ENCODE peak calls at places on chromosomes 12 and 14, in eight cellular contexts. R, O, V, I, A, J, H and D are unnamed samples. For H3K4me1, the result is how much of the 10 kb centered on the place peaks cover.

GRCh38 chr14:91229743-91230200 is 14.7 kb downstream of the GPR68 start:
- DNase-seq in J (no peak), H (peak), I (no peak), O (no peak), R (no peak), V (no peak), A (peak), D (no peak)

GRCh38 chr12:26317942-26318565 is 122.7 kb downstream of the SSPN start:
- DNase-seq in J (no peak), I (peak), A (no peak), H (peak), R (no peak), O (no peak), V (no peak), D (no peak)

GRCh38 chr14:30553311-30553989 is 5.5 kb upstream of the G2E3 start:
- DNase-seq in J (no peak), R (no peak), V (no peak), O (no peak), I (no peak), H (peak), A (no peak), D (no peak)

GRCh38 chr14:105010106-105010505 is 10.8 kb downstream of the CDCA4 start:
- DNase-seq in J (no peak), A (no peak), R (no peak), H (no peak), O (no peak), V (no peak), I (no peak), D (no peak)

GRCh38 chr12:127381043-127381668 is 885.8 kb upstream of the TMEM132C start:
- DNase-seq in I (no peak), H (peak), R (no peak), O (no peak), V (no peak), J (peak), A (peak), D (no peak)

GRCh38 chr14:53924754-53925153 is 31.9 kb downstream of the BMP4 start:
- DNase-seq in V (no peak), I (peak), A (no peak), H (peak), J (no peak), O (no peak), R (no peak), D (no peak)

GRCh38 chr14:51547260-51547659 is 104.5 kb upstream of the FRMD6 start:
- DNase-seq in I (peak), J (peak), V (peak), R (peak), H (peak), O (no peak), A (no peak), D (no peak)

GRCh38 chr14:67372833-67373232 is 12.7 kb downstream of the EIF2S1 start:
- DNase-seq in I (no peak), V (no peak), H (no peak), A (no peak), R (no peak), O (no peak), J (no peak), D (no peak)

GRCh38 chr12:6953417-6954315 is 2.5 kb downstream of the PTPN6 start:
- DNase-seq in J (no peak), H (no peak), V (peak), O (peak), R (peak), I (no peak), A (peak), D (peak)

GRCh38 chr14:38808734-38809455 is 294.1 kb downstream of the SEC23A start:
- DNase-seq in J (no peak), A (no peak), H (peak), V (no peak), R (no peak), I (no peak), O (no peak), D (no peak)

GRCh38 chr14:94111276-94112095 is 950 bp downstream of the IFI27 start:
- DNase-seq in H (no peak), R (peak), A (peak), I (no peak), J (no peak), V (no peak), O (no peak), D (no peak)

GRCh38 chr12:107992870-107993451 is 136.1 kb upstream of the WSCD2 start:
- DNase-seq in R (no peak), V (no peak), J (peak), I (peak), H (peak), O (no peak), A (no peak), D (no peak)

GRCh38 chr14:22646570-22647254 is 2.6 kb upstream of the OR6J1 start:
- DNase-seq in I (no peak), J (no peak), A (no peak), V (no peak), R (no peak), H (peak), O (no peak), D (no peak)

GRCh38 chr12:132176358-132176919 is 32.2 kb downstream of the NOC4L start:
- DNase-seq in A (no peak), V (no peak), R (peak), I (no peak), H (no peak), J (no peak), O (no peak), D (peak)

GRCh38 chr14:75022655-75023054 is 19.9 kb downstream of the EIF2B2 start:
- DNase-seq in A (no peak), O (no peak), R (peak), V (no peak), I (no peak), J (peak), H (no peak), D (peak)

DNA sequence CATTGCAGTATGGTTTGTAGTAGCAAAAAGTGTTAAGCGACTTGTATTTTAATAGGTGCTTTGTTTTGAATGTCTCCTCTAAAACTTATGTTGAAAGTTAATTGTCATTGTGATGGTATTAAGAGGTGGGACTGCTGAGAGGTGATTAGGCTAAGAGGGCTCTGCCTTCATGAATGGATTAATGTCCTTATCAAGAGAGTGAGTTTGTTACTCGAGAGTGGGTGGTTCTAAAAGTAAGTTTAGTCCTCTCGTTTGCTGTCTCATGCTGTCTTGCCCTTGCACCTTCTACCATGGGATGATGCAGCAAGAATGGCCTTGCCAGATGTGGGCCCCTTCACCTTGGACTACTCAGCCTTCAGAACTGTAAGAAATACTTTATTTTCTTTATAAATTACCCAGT is 17.4 kb downstream of the ZDHHC17 start:
- DNase-seq in V (no peak), H (no peak), J (no peak), O (no peak), I (no peak), A (no peak), R (no peak), D (no peak)
- H3K4me1 ChIP-seq in V (under half), H (under half), J (under half), O (under half), I (under half), A (under half), R (under half), D (half or more)

GRCh38 chr12:47079365-47079893 is at the start of gene PCED1B:
- DNase-seq in O (peak), R (peak), H (peak), I (no peak), A (peak), J (peak), V (peak), D (peak)
- TF ChIP-seq CTCF in O (peak), R (peak), H (peak), I (peak), A (no peak), J (no peak), V (no peak), D (peak)

DNA sequence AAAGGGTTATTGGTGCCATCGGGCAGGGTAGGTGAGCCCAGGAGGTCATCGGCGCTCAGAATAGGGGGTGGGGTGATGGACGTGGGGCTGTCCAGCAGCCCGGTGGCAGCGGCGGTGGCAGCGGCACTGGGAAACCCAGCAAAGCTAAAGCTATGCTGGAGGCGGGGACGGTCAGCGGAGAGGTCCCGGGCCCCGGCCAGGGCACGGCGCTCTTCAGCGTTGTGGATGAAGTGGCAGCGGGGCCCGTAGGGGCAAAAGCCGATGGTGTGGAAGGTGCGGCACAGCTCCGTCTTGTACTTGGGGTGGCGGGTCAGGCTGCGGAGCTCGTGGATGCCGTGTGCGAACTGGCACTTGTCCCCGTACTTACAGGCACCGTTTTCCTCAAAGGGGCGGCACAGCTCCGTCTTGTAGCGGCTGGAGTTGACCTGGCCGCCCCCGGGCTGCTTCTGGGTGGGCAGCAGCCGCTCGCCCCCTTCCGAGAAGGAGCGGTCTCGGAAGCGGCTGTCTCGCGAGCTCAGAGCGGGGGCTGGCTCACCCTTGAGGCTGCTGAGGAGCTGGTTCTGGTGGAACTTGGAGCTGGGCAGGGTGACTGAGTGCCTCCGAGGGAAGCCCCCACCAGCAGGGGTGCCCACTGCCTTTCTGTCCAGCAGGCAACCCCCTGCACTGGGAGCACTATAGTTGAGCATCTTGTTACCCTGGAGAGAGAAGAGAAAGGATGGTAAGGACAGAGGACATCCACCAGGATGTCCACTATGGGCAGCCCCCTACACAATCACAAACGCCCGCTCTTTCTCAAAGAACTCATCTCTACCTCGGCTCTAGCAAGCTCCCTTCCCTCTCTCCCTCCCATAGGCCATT is 2.8 kb downstream of the ZFP36L1 start:
- DNase-seq in R (peak), I (no peak), J (no peak), A (peak), H (peak), O (no peak), V (no peak), D (peak)
- H3K4me3 ChIP-seq in R (peak), I (peak), J (no peak), A (peak), H (peak), O (peak), V (peak), D (peak)

GRCh38 chr14:61716956-61717355 is 21.6 kb downstream of the HIF1A start:
- DNase-seq in J (no peak), V (no peak), I (no peak), O (no peak), H (no peak), R (no peak), A (no peak), D (no peak)

GRCh38 chr14:61724133-61724532 is 28.8 kb downstream of the HIF1A start:
- DNase-seq in J (no peak), V (no peak), I (no peak), H (no peak), R (no peak), A (no peak), O (no peak), D (no peak)

GRCh38 chr14:61719344-61720301 is 24.3 kb downstream of the HIF1A start:
- DNase-seq in H (no peak), I (no peak), R (no peak), V (no peak), A (no peak), J (no peak), O (no peak), D (no peak)

GRCh38 chr14:61718039-61718438 is 22.7 kb downstream of the HIF1A start:
- DNase-seq in J (no peak), A (no peak), R (no peak), V (no peak), O (no peak), I (no peak), H (no peak), D (no peak)

GRCh38 chr14:61720302-61720677 is 25.0 kb downstream of the HIF1A start:
- DNase-seq in V (no peak), O (no peak), R (no peak), H (no peak), I (no peak), A (no peak), J (no peak), D (no peak)
- H3K4me1 ChIP-seq in V (under half), O (under half), R (under half), H (under half), I (under half), A (under half), J (under half), D (under half)

DNA sequence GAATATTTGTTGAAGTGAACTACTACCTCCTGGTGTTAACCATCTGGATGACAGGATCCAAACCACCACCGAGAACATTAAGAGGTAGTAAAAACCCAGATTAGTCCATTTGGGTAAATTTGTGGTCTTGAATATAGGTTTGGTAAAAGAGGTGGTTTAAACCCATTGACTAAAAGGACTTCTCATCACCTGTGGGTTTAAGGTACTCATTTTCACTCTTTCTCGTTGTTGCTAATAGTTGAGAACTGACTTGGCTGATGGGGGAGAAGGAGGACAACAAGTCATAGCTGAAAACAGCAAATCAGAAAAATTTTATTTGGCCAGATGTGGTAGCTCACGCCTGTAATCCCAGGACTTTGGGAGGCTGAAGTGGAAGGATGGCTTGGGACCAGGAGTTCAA is 59.2 kb downstream of the ACADS start:
- DNase-seq in H (no peak), R (no peak), I (no peak), V (no peak), A (no peak), O (no peak), J (no peak), D (no peak)
- TF ChIP-seq CTCF in H (no peak), R (no peak), I (no peak), V (no peak), A (no peak), O (no peak), J (no peak), D (no peak)

DNA sequence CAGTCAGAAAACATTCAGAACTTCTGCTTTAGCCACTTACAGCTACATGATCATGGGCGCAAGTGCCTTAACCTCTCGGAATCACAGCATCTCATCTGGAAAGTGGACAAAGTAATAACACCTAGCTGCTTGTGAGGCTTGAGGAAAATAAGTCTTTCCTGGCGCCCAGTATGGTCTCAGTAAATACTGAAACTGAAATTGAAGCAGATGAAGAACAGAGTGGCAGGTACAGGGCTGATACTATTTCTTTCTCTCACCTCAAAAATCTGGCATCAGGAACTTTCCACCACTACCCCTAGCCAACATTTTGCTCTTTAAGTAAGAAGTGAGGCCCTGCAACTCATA is 129.6 kb upstream of the FUT8 start:
- DNase-seq in O (no peak), I (no peak), A (no peak), H (no peak), J (no peak), R (no peak), V (no peak), D (no peak)
- H3K4me3 ChIP-seq in O (no peak), I (peak), A (peak), H (no peak), J (no peak), R (no peak), V (no peak), D (peak)